ENCODE peak calls at places on chromosomes 7 and 10, in eight cellular contexts. One of them, this sample, is unnamed.

GRCh38 chr10:88165849-88166271 is 302.4 kb downstream of the PTEN start:
- DNase-seq in fibroblast of pulmonary artery: peak
- DNase-seq in astrocyte of the spinal cord: peak
- DNase-seq in RWPE1: no peak
- DNase-seq in progenitor cell of endocrine pancreas: no peak
- DNase-seq in glutamatergic neuron: no peak
- DNase-seq in PC-3: no peak
- DNase-seq in fibroblast of villous mesenchyme: no peak
- DNase-seq in this sample: no peak

GRCh38 chr10:17536221-17536620 is 81.0 kb downstream of the HACD1 start:
- DNase-seq in fibroblast of pulmonary artery: no peak
- DNase-seq in astrocyte of the spinal cord: no peak
- DNase-seq in RWPE1: no peak
- DNase-seq in progenitor cell of endocrine pancreas: no peak
- DNase-seq in glutamatergic neuron: no peak
- DNase-seq in PC-3: no peak
- DNase-seq in fibroblast of villous mesenchyme: no peak
- DNase-seq in this sample: no peak

GRCh38 chr10:75654777-75655176 is 223.4 kb downstream of the LRMDA start:
- DNase-seq in fibroblast of pulmonary artery: peak
- DNase-seq in astrocyte of the spinal cord: no peak
- DNase-seq in RWPE1: no peak
- DNase-seq in progenitor cell of endocrine pancreas: no peak
- DNase-seq in glutamatergic neuron: no peak
- DNase-seq in PC-3: no peak
- DNase-seq in fibroblast of villous mesenchyme: no peak
- DNase-seq in this sample: no peak

GRCh38 chr7:105723582-105723981 is 142.3 kb upstream of the EFCAB10 start:
- DNase-seq in fibroblast of pulmonary artery: no peak
- DNase-seq in astrocyte of the spinal cord: no peak
- DNase-seq in RWPE1: no peak
- DNase-seq in progenitor cell of endocrine pancreas: no peak
- DNase-seq in glutamatergic neuron: peak
- DNase-seq in PC-3: no peak
- DNase-seq in fibroblast of villous mesenchyme: peak
- DNase-seq in this sample: no peak

GRCh38 chr10:104293021-104293420 is 24.0 kb downstream of the GSTO2 start:
- DNase-seq in fibroblast of pulmonary artery: peak
- DNase-seq in astrocyte of the spinal cord: peak
- DNase-seq in RWPE1: peak
- DNase-seq in progenitor cell of endocrine pancreas: no peak
- DNase-seq in glutamatergic neuron: no peak
- DNase-seq in PC-3: peak
- DNase-seq in fibroblast of villous mesenchyme: peak
- DNase-seq in this sample: no peak

GRCh38 chr7:30702200-30702599 is 19.9 kb upstream of the CRHR2 start:
- DNase-seq in fibroblast of pulmonary artery: no peak
- DNase-seq in astrocyte of the spinal cord: no peak
- DNase-seq in RWPE1: no peak
- DNase-seq in progenitor cell of endocrine pancreas: no peak
- DNase-seq in glutamatergic neuron: no peak
- DNase-seq in PC-3: no peak
- DNase-seq in fibroblast of villous mesenchyme: no peak
- DNase-seq in this sample: no peak

GRCh38 chr7:116953727-116954442 is 584 bp downstream of the ST7 start:
- DNase-seq in fibroblast of pulmonary artery: peak
- DNase-seq in astrocyte of the spinal cord: peak
- DNase-seq in RWPE1: peak
- DNase-seq in progenitor cell of endocrine pancreas: peak
- DNase-seq in glutamatergic neuron: peak
- DNase-seq in PC-3: peak
- DNase-seq in fibroblast of villous mesenchyme: peak
- DNase-seq in this sample: peak

GRCh38 chr7:108561047-108561619 is 8.4 kb downstream of the THAP5 start:
- DNase-seq in fibroblast of pulmonary artery: peak
- DNase-seq in astrocyte of the spinal cord: peak
- DNase-seq in RWPE1: no peak
- DNase-seq in progenitor cell of endocrine pancreas: no peak
- DNase-seq in glutamatergic neuron: no peak
- DNase-seq in PC-3: no peak
- DNase-seq in fibroblast of villous mesenchyme: no peak
- DNase-seq in this sample: no peak

GRCh38 chr10:102450374-102451104 is 804 bp downstream of the C10orf95 start:
- DNase-seq in fibroblast of pulmonary artery: peak
- DNase-seq in astrocyte of the spinal cord: peak
- DNase-seq in RWPE1: peak
- DNase-seq in progenitor cell of endocrine pancreas: peak
- DNase-seq in glutamatergic neuron: peak
- DNase-seq in PC-3: peak
- DNase-seq in fibroblast of villous mesenchyme: peak
- DNase-seq in this sample: peak

GRCh38 chr7:151426486-151426905 is 13.4 kb downstream of the CRYGN start:
- DNase-seq in fibroblast of pulmonary artery: peak
- DNase-seq in astrocyte of the spinal cord: peak
- DNase-seq in RWPE1: peak
- DNase-seq in progenitor cell of endocrine pancreas: no peak
- DNase-seq in glutamatergic neuron: no peak
- DNase-seq in PC-3: peak
- DNase-seq in fibroblast of villous mesenchyme: peak
- DNase-seq in this sample: no peak

GRCh38 chr7:48101880-48102448 is 12.9 kb downstream of the UPP1 start:
- DNase-seq in fibroblast of pulmonary artery: no peak
- DNase-seq in astrocyte of the spinal cord: no peak
- DNase-seq in RWPE1: no peak
- DNase-seq in progenitor cell of endocrine pancreas: no peak
- DNase-seq in glutamatergic neuron: no peak
- DNase-seq in PC-3: no peak
- DNase-seq in fibroblast of villous mesenchyme: no peak
- DNase-seq in this sample: no peak

GRCh38 chr10:14039968-14040668 is 290.6 kb downstream of the FRMD4A start:
- DNase-seq in fibroblast of pulmonary artery: peak
- DNase-seq in astrocyte of the spinal cord: peak
- DNase-seq in RWPE1: no peak
- DNase-seq in progenitor cell of endocrine pancreas: no peak
- DNase-seq in glutamatergic neuron: no peak
- DNase-seq in PC-3: no peak
- DNase-seq in fibroblast of villous mesenchyme: peak
- DNase-seq in this sample: no peak

GRCh38 chr7:121519548-121520521 is 123.7 kb upstream of the FAM3C start:
- DNase-seq in fibroblast of pulmonary artery: no peak
- DNase-seq in astrocyte of the spinal cord: peak
- DNase-seq in RWPE1: no peak
- DNase-seq in progenitor cell of endocrine pancreas: no peak
- DNase-seq in glutamatergic neuron: no peak
- DNase-seq in PC-3: no peak
- DNase-seq in fibroblast of villous mesenchyme: peak
- DNase-seq in this sample: no peak

GRCh38 chr7:31370610-31371009 is 30.1 kb upstream of the NEUROD6 start:
- DNase-seq in fibroblast of pulmonary artery: no peak
- DNase-seq in astrocyte of the spinal cord: no peak
- DNase-seq in RWPE1: no peak
- DNase-seq in progenitor cell of endocrine pancreas: no peak
- DNase-seq in glutamatergic neuron: no peak
- DNase-seq in PC-3: no peak
- DNase-seq in fibroblast of villous mesenchyme: no peak
- DNase-seq in this sample: no peak

GRCh38 chr7:46357290-46357689 is 436.2 kb upstream of the IGFBP3 start:
- DNase-seq in fibroblast of pulmonary artery: no peak
- DNase-seq in astrocyte of the spinal cord: no peak
- DNase-seq in RWPE1: no peak
- DNase-seq in progenitor cell of endocrine pancreas: no peak
- DNase-seq in glutamatergic neuron: no peak
- DNase-seq in PC-3: no peak
- DNase-seq in fibroblast of villous mesenchyme: no peak
- DNase-seq in this sample: no peak

GRCh38 chr7:665251-665650 is 61.2 kb upstream of the DNAAF5 start:
- DNase-seq in fibroblast of pulmonary artery: peak
- DNase-seq in astrocyte of the spinal cord: peak
- DNase-seq in RWPE1: no peak
- DNase-seq in progenitor cell of endocrine pancreas: no peak
- DNase-seq in glutamatergic neuron: no peak
- DNase-seq in PC-3: no peak
- DNase-seq in fibroblast of villous mesenchyme: peak
- DNase-seq in this sample: no peak

GRCh38 chr7:117588352-117588794 is 108.5 kb downstream of the CFTR start:
- DNase-seq in fibroblast of pulmonary artery: peak
- DNase-seq in astrocyte of the spinal cord: peak
- DNase-seq in RWPE1: no peak
- DNase-seq in progenitor cell of endocrine pancreas: no peak
- DNase-seq in glutamatergic neuron: no peak
- DNase-seq in PC-3: peak
- DNase-seq in fibroblast of villous mesenchyme: peak
- DNase-seq in this sample: no peak

GRCh38 chr7:152894295-152895170 is 135.0 kb downstream of the ACTR3B start:
- DNase-seq in fibroblast of pulmonary artery: peak
- DNase-seq in astrocyte of the spinal cord: no peak
- DNase-seq in RWPE1: no peak
- DNase-seq in progenitor cell of endocrine pancreas: peak
- DNase-seq in glutamatergic neuron: peak
- DNase-seq in PC-3: peak
- DNase-seq in fibroblast of villous mesenchyme: no peak
- DNase-seq in this sample: peak
- TF ChIP-seq CTCF in fibroblast of pulmonary artery: peak
- TF ChIP-seq CTCF in astrocyte of the spinal cord: peak
- TF ChIP-seq CTCF in RWPE1: peak
- TF ChIP-seq CTCF in progenitor cell of endocrine pancreas: peak
- TF ChIP-seq CTCF in glutamatergic neuron: peak
- TF ChIP-seq CTCF in PC-3: peak
- TF ChIP-seq CTCF in fibroblast of villous mesenchyme: peak
- TF ChIP-seq CTCF in this sample: peak

GRCh38 chr7:19552576-19552975 is 156.3 kb downstream of the POLR1F start:
- DNase-seq in fibroblast of pulmonary artery: no peak
- DNase-seq in astrocyte of the spinal cord: no peak
- DNase-seq in RWPE1: no peak
- DNase-seq in progenitor cell of endocrine pancreas: no peak
- DNase-seq in glutamatergic neuron: no peak
- DNase-seq in PC-3: no peak
- DNase-seq in fibroblast of villous mesenchyme: no peak
- DNase-seq in this sample: no peak
- TF ChIP-seq CTCF in fibroblast of pulmonary artery: no peak
- TF ChIP-seq CTCF in astrocyte of the spinal cord: no peak
- TF ChIP-seq CTCF in RWPE1: no peak
- TF ChIP-seq CTCF in progenitor cell of endocrine pancreas: no peak
- TF ChIP-seq CTCF in glutamatergic neuron: no peak
- TF ChIP-seq CTCF in PC-3: no peak
- TF ChIP-seq CTCF in fibroblast of villous mesenchyme: no peak
- TF ChIP-seq CTCF in this sample: no peak

GRCh38 chr10:71891437-71891836 is 40.4 kb upstream of the PSAP start:
- DNase-seq in fibroblast of pulmonary artery: no peak
- DNase-seq in astrocyte of the spinal cord: no peak
- DNase-seq in RWPE1: no peak
- DNase-seq in progenitor cell of endocrine pancreas: no peak
- DNase-seq in glutamatergic neuron: no peak
- DNase-seq in PC-3: no peak
- DNase-seq in fibroblast of villous mesenchyme: no peak
- DNase-seq in this sample: no peak

GRCh38 chr10:71889388-71889987 is 38.4 kb upstream of the PSAP start:
- DNase-seq in fibroblast of pulmonary artery: no peak
- DNase-seq in astrocyte of the spinal cord: no peak
- DNase-seq in RWPE1: no peak
- DNase-seq in progenitor cell of endocrine pancreas: no peak
- DNase-seq in glutamatergic neuron: no peak
- DNase-seq in PC-3: peak
- DNase-seq in fibroblast of villous mesenchyme: no peak
- DNase-seq in this sample: no peak

GRCh38 chr10:71888248-71888622 is 37.2 kb upstream of the PSAP start:
- DNase-seq in fibroblast of pulmonary artery: no peak
- DNase-seq in astrocyte of the spinal cord: no peak
- DNase-seq in RWPE1: no peak
- DNase-seq in progenitor cell of endocrine pancreas: no peak
- DNase-seq in glutamatergic neuron: no peak
- DNase-seq in PC-3: no peak
- DNase-seq in fibroblast of villous mesenchyme: peak
- DNase-seq in this sample: no peak

GRCh38 chr10:71887767-71888166 is 36.7 kb upstream of the PSAP start:
- DNase-seq in fibroblast of pulmonary artery: no peak
- DNase-seq in astrocyte of the spinal cord: no peak
- DNase-seq in RWPE1: no peak
- DNase-seq in progenitor cell of endocrine pancreas: no peak
- DNase-seq in glutamatergic neuron: no peak
- DNase-seq in PC-3: no peak
- DNase-seq in fibroblast of villous mesenchyme: no peak
- DNase-seq in this sample: no peak

DNA sequence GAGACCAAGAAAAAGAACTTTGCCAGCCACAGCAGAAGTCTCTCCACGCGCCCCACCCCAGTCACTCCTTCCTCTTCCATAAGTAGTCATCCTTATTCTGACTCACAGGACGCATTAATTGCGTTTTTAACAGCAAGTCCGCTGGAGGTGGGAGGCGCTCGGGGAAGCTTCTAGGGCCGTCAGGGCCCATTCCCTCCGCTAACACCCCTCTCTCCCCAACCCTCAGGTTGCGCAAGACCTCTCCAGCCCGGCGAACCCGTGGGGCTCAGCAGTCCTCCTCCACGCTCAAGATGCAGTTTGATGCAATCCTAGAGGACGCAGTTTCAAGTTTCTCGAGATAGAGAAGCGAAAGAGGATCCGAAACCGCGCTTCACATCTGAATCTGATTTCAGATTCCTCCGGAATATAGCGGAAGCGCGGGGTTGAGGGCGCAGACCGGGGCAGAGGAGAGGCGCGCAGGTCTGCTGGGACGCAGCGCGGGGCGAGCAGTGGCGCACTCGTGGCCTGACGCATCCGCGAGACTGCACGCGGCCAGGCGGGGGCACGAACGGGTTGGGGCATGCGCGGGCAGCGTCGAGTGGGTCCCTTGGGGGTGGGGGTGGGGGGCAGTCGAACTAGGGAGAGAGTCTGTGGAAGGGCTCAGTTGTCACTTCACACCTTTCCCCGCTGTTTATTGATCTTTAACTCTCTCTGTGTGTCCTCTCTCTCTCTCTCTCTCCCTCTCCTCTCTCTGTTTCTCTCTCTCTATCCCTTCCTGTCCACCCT is 37.8 kb upstream of the PSAP start:
- DNase-seq in fibroblast of pulmonary artery: peak
- DNase-seq in astrocyte of the spinal cord: peak
- DNase-seq in RWPE1: peak
- DNase-seq in progenitor cell of endocrine pancreas: no peak
- DNase-seq in glutamatergic neuron: peak
- DNase-seq in PC-3: peak
- DNase-seq in fibroblast of villous mesenchyme: peak
- DNase-seq in this sample: peak
- TF ChIP-seq CTCF in fibroblast of pulmonary artery: no peak
- TF ChIP-seq CTCF in astrocyte of the spinal cord: peak
- TF ChIP-seq CTCF in RWPE1: peak
- TF ChIP-seq CTCF in progenitor cell of endocrine pancreas: peak
- TF ChIP-seq CTCF in glutamatergic neuron: no peak
- TF ChIP-seq CTCF in PC-3: peak
- TF ChIP-seq CTCF in fibroblast of villous mesenchyme: no peak
- TF ChIP-seq CTCF in this sample: no peak

GRCh38 chr7:18154707-18155106 is 127.1 kb upstream of the PRPS1L1 start:
- DNase-seq in fibroblast of pulmonary artery: no peak
- DNase-seq in astrocyte of the spinal cord: no peak
- DNase-seq in RWPE1: no peak
- DNase-seq in progenitor cell of endocrine pancreas: no peak
- DNase-seq in glutamatergic neuron: no peak
- DNase-seq in PC-3: no peak
- DNase-seq in fibroblast of villous mesenchyme: no peak
- DNase-seq in this sample: no peak

GRCh38 chr7:18153183-18153748 is 125.6 kb upstream of the PRPS1L1 start:
- DNase-seq in fibroblast of pulmonary artery: no peak
- DNase-seq in astrocyte of the spinal cord: no peak
- DNase-seq in RWPE1: no peak
- DNase-seq in progenitor cell of endocrine pancreas: no peak
- DNase-seq in glutamatergic neuron: no peak
- DNase-seq in PC-3: no peak
- DNase-seq in fibroblast of villous mesenchyme: no peak
- DNase-seq in this sample: no peak

GRCh38 chr7:18151419-18151818 is 123.8 kb upstream of the PRPS1L1 start:
- DNase-seq in fibroblast of pulmonary artery: peak
- DNase-seq in astrocyte of the spinal cord: no peak
- DNase-seq in RWPE1: peak
- DNase-seq in progenitor cell of endocrine pancreas: no peak
- DNase-seq in glutamatergic neuron: no peak
- DNase-seq in PC-3: peak
- DNase-seq in fibroblast of villous mesenchyme: no peak
- DNase-seq in this sample: no peak
- TF ChIP-seq CTCF in fibroblast of pulmonary artery: peak
- TF ChIP-seq CTCF in astrocyte of the spinal cord: peak
- TF ChIP-seq CTCF in RWPE1: no peak
- TF ChIP-seq CTCF in progenitor cell of endocrine pancreas: no peak
- TF ChIP-seq CTCF in glutamatergic neuron: no peak
- TF ChIP-seq CTCF in PC-3: peak
- TF ChIP-seq CTCF in fibroblast of villous mesenchyme: no peak
- TF ChIP-seq CTCF in this sample: no peak

This sample was measured in endothelial cell.